ENCODE peak calls at places on chromosomes 16 and 17, in eight cellular contexts. N is AG10803, P is prostate gland, S is OCI-LY7, T is GM23338, B is cardiac muscle cell, M is hepatocyte, C is HFF-Myc. F is an unnamed sample.

GRCh38 chr17:59357929-59358328 is 26.5 kb downstream of the YPEL2 start:
- DNase-seq in N (peak; percentile 64), P (no peak), S (no peak), T (no peak), B (no peak), M (no peak), C (no peak), F (no peak)

GRCh38 chr16:85137323-85138072 is 25.2 kb upstream of the CIBAR2 start:
- DNase-seq in N (peak; percentile 94), P (peak; percentile 81), S (no peak), T (no peak), B (peak; percentile 98), M (peak; percentile 92), C (peak; percentile 87), F (no peak)

GRCh38 chr17:9003355-9004131 is 17.8 kb upstream of the NTN1 start:
- DNase-seq in N (no peak), P (no peak), S (no peak), T (peak; percentile 63), B (no peak), M (no peak), C (no peak), F (no peak)

GRCh38 chr16:88833086-88833485 is 21.4 kb upstream of the APRT start:
- DNase-seq in N (no peak), P (no peak), S (no peak), T (no peak), B (no peak), M (no peak), C (no peak), F (no peak)

GRCh38 chr16:50496990-50497389 is 51.2 kb upstream of the NKD1 start:
- DNase-seq in N (no peak), P (no peak), S (no peak), T (no peak), B (no peak), M (no peak), C (no peak), F (no peak)

GRCh38 chr16:67967183-67967955 is 1.1 kb downstream of the SLC12A4 start:
- DNase-seq in N (peak; percentile 34), P (no peak), S (peak; percentile 58), T (no peak), B (no peak), M (no peak), C (no peak), F (no peak)

GRCh38 chr16:14249291-14250032 is 178.3 kb downstream of the MRTFB start:
- DNase-seq in N (peak; percentile 48), P (no peak), S (peak; percentile 62), T (peak; percentile 71), B (peak; percentile 58), M (peak; percentile 40), C (peak; percentile 15), F (no peak)

GRCh38 chr17:35738519-35739133 is 7.2 kb downstream of the RASL10B start:
- DNase-seq in N (no peak), P (no peak), S (no peak), T (no peak), B (no peak), M (no peak), C (no peak), F (no peak)

GRCh38 chr16:58501242-58502131 is 1.5 kb downstream of the NDRG4 start:
- DNase-seq in N (no peak), P (no peak), S (peak; percentile 62), T (peak; percentile 92), B (no peak), M (peak; percentile 76), C (no peak), F (no peak)

GRCh38 chr17:57092171-57092570 is 7.1 kb downstream of the AKAP1 start:
- DNase-seq in N (peak; percentile 33), P (no peak), S (peak; percentile 11), T (no peak), B (peak; percentile 58), M (no peak), C (no peak), F (no peak)

GRCh38 chr17:57092779-57093178 is 7.7 kb downstream of the AKAP1 start:
- DNase-seq in N (no peak), P (no peak), S (no peak), T (no peak), B (peak; percentile 16), M (no peak), C (no peak), F (no peak)

GRCh38 chr17:57090560-57091185 is 5.6 kb downstream of the AKAP1 start:
- DNase-seq in N (peak; percentile 18), P (no peak), S (no peak), T (no peak), B (peak; percentile 55), M (no peak), C (no peak), F (no peak)

GRCh38 chr17:57089391-57089790 is 4.3 kb downstream of the AKAP1 start:
- DNase-seq in N (no peak), P (no peak), S (no peak), T (no peak), B (no peak), M (no peak), C (no peak), F (no peak)

DNA sequence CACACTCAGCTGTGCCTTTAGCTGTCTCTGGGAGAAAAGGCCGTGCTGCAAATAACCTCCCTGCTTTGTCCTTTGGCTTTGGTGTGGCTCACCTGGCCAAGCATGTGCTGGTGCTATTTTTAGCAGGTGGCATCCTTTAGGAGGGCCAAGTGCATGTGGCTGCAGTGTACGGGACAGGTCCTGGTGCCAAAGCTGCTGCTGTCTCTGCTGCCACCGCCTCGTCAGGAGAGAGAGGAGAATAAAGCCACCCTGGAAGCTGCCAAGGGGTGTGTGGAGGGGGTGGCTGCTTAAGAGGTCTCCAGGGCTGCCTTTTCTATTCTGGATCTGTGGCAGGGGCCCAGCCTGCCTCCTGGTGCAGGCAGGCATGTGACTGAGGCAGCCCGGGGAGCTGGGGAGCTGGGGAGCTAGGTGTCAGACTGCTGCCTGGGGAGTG is 6.2 kb downstream of the AKAP1 start:
- DNase-seq in N (no peak), P (peak; percentile 57), S (no peak), T (no peak), B (no peak), M (no peak), C (no peak), F (no peak)
- H3K4me3 ChIP-seq in N (no peak overlapping the region), P (no peak overlapping the region), S (no peak overlapping the region), T (peak overlapping the region; percentile 3), B (no peak overlapping the region), M (no peak overlapping the region), C (no peak overlapping the region), F (no peak overlapping the region)

GRCh38 chr17:47953945-47954344 is 3.7 kb downstream of the PRR15L start:
- DNase-seq in N (no peak), P (no peak), S (no peak), T (peak; percentile 30), B (no peak), M (no peak), C (no peak), F (no peak)

GRCh38 chr17:47955497-47956461 is 1.9 kb downstream of the PRR15L start:
- DNase-seq in N (no peak), P (peak; percentile 88), S (no peak), T (no peak), B (no peak), M (peak; percentile 43), C (no peak), F (no peak)

GRCh38 chr17:47957591-47958490 is at the start of gene PRR15L:
- DNase-seq in N (no peak), P (peak; percentile 77), S (no peak), T (peak; percentile 81), B (no peak), M (peak; percentile 83), C (no peak), F (no peak)

GRCh38 chr17:47959825-47960655 is 2.4 kb upstream of the PRR15L start:
- DNase-seq in N (no peak), P (no peak), S (no peak), T (no peak), B (no peak), M (peak; percentile 65), C (no peak), F (no peak)

DNA sequence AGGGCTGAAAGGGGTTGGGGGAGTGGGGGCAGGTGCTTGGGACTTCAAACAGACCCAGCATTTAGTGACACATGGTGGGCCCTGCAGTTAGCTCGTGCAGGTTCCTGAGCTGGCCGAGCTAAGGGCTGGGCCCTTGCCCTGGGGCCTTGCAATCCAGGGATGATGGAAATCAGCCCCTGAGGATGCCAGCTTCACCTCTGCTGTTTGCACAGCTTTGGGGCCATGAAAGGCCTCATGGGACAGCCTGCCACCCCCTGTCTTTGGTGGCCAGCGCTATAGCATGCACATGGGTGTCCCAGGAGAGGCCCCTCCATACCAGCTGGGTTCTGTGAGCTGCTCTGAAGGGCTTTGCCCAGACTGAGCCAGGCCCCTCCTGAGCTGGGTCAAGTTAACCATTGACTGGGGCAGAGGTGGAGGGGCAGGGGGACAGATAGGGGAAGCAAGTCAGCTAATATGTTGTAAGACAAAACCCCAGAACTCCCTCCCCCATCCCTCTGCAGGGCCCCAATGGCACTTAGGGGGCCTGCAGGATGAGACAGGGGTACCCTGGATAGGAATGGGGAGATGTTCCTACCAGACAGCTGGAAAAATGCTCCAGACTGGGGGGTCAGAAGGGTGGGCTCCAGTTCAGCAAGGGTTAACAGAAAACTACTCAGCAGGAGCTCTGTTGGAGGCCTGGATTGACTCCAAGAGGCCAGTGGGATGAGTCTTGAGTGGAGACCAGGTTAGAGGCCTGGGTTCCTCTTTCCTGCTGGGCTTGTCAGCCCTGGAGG is 679 bp downstream of the PRR15L start:
- DNase-seq in N (no peak), P (no peak), S (no peak), T (no peak), B (no peak), M (peak; percentile 47), C (no peak), F (no peak)
- H3K4me3 ChIP-seq in N (no peak overlapping the region), P (peak overlapping the region; percentile 41), S (no peak overlapping the region), T (peak overlapping the region; percentile 44), B (no peak overlapping the region), M (peak overlapping the region; percentile 79), C (no peak overlapping the region), F (no peak overlapping the region)

DNA sequence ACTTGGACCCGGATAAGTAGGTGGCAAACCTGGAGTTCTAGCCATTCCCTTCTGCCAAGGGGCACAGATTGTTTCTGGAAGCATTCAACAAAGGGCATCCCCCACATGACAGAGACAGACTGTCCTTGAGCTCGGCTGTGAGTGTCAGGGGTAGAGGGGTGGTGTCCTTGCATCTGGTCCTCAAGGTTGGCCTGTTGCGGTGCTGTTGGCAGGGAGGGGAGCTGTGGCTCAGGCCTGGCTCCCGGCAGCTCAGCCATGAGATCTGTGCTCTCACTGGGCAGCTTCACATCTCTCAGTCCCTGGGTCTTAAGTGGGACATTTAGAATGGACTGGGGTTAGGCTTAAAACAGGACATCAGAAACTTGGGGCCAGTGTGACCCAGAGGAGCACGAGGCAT is 20.4 kb downstream of the CCDC182 start:
- DNase-seq in N (no peak), P (no peak), S (no peak), T (no peak), B (no peak), M (no peak), C (no peak), F (no peak)
- H3K4me3 ChIP-seq in N (no peak overlapping the region), P (no peak overlapping the region), S (no peak overlapping the region), T (no peak overlapping the region), B (no peak overlapping the region), M (no peak overlapping the region), C (no peak overlapping the region), F (no peak overlapping the region)

DNA sequence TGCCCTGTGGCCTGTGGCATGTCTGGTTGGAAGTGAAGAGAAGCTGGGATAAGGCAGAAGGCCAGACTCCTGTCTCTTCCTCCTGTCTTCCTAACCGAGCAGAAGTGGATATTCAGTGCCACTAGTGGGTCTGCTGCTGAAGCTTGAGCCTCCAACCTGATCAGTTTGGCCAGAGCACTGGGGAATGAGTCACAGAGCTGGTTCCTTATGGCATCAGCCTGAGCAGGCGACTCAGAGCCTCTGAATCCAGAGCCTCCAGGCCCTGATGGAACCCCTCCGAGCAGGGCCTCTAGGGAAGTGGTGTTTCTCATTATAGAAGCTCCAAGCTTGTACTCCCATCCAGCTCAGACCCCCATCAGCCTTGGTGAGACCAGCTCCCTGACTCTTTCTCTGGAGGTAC is 2.0 kb downstream of the WSCD1 start:
- DNase-seq in N (peak; percentile 22), P (no peak), S (no peak), T (no peak), B (no peak), M (no peak), C (no peak), F (no peak)
- H3K4me3 ChIP-seq in N (no peak overlapping the region), P (no peak overlapping the region), S (no peak overlapping the region), T (peak overlapping the region; percentile 86), B (no peak overlapping the region), M (no peak overlapping the region), C (no peak overlapping the region), F (no peak overlapping the region)